ENCODE peak calls at places on chromosomes 12 and 14, in ten cellular contexts. D, K, C, P, G, T, O, S, Q and B are unnamed samples.

GRCh38 chr14:104749958-104750529 is 2.9 kb upstream of the SIVA1 start:
- DNase-seq in D (no peak), K (no peak), C (no peak), P (no peak), G (no peak), T (no peak), O (no peak), S (no peak), Q (no peak), B (no peak)

GRCh38 chr14:95507174-95507573 is 9.3 kb downstream of the SYNE3 start:
- DNase-seq in D (peak; percentile 97), K (peak; percentile 41), C (peak; percentile 95), P (peak; percentile 88), G (peak; percentile 75), T (peak; percentile 81), O (peak; percentile 74), S (peak; percentile 71), Q (peak; percentile 89), B (peak; percentile 65)

GRCh38 chr12:43579240-43579639 is 27.2 kb upstream of the ADAMTS20 start:
- DNase-seq in D (no peak), K (no peak), C (no peak), P (no peak), G (no peak), T (no peak), O (no peak), S (no peak), Q (no peak), B (no peak)

GRCh38 chr12:105773501-105773900 is 365.3 kb downstream of the NUAK1 start:
- DNase-seq in D (no peak), K (no peak), C (no peak), P (no peak), G (peak; percentile 75), T (no peak), O (peak; percentile 28), S (no peak), Q (no peak), B (no peak)

GRCh38 chr12:5200276-5201087 is 156.8 kb downstream of the KCNA5 start:
- DNase-seq in D (no peak), K (peak; percentile 16), C (no peak), P (no peak), G (peak; percentile 14), T (no peak), O (peak; percentile 16), S (peak; percentile 41), Q (no peak), B (no peak)

GRCh38 chr14:33460119-33460518 is 490.8 kb downstream of the EGLN3 start:
- DNase-seq in D (no peak), K (no peak), C (no peak), P (peak; percentile 70), G (no peak), T (no peak), O (no peak), S (no peak), Q (no peak), B (no peak)

GRCh38 chr14:102922490-102923200 is at the start of gene AMN:
- DNase-seq in D (peak; percentile 21), K (no peak), C (no peak), P (no peak), G (no peak), T (no peak), O (no peak), S (no peak), Q (no peak), B (no peak)

GRCh38 chr14:52902971-52903385 is 47.9 kb downstream of the FERMT2 start:
- DNase-seq in D (peak; percentile 61), K (no peak), C (peak; percentile 56), P (no peak), G (no peak), T (no peak), O (no peak), S (no peak), Q (no peak), B (no peak)

GRCh38 chr12:67853204-67853603 is 136.0 kb upstream of the IFNG-AS1 start:
- DNase-seq in D (peak; percentile 58), K (no peak), C (peak; percentile 69), P (no peak), G (no peak), T (no peak), O (no peak), S (no peak), Q (no peak), B (no peak)

GRCh38 chr12:105804591-105805265 is 334.0 kb downstream of the NUAK1 start:
- DNase-seq in D (no peak), K (no peak), C (no peak), P (no peak), G (no peak), T (no peak), O (no peak), S (no peak), Q (no peak), B (no peak)

GRCh38 chr14:74793506-74794155 is 30.5 kb downstream of the YLPM1 start:
- DNase-seq in D (peak; percentile 25), K (no peak), C (no peak), P (no peak), G (no peak), T (no peak), O (no peak), S (no peak), Q (no peak), B (no peak)

GRCh38 chr12:56833780-56834179 is 70.7 kb downstream of the HSD17B6 start:
- DNase-seq in D (no peak), K (no peak), C (no peak), P (no peak), G (peak; percentile 46), T (no peak), O (no peak), S (no peak), Q (no peak), B (no peak)

GRCh38 chr14:76456200-76456599 is 80.3 kb downstream of the ESRRB start:
- DNase-seq in D (peak; percentile 46), K (no peak), C (no peak), P (no peak), G (peak; percentile 16), T (no peak), O (no peak), S (peak; percentile 12), Q (no peak), B (no peak)

GRCh38 chr14:76080009-76080408 is 71.7 kb upstream of the GPATCH2L start:
- DNase-seq in D (no peak), K (no peak), C (no peak), P (no peak), G (no peak), T (no peak), O (no peak), S (no peak), Q (no peak), B (no peak)

GRCh38 chr14:52119030-52119429 is 50.2 kb upstream of the NID2 start:
- DNase-seq in D (no peak), K (peak; percentile 65), C (no peak), P (no peak), G (no peak), T (no peak), O (no peak), S (peak; percentile 73), Q (no peak), B (no peak)

GRCh38 chr14:73502017-73502619 is 11.4 kb downstream of the RIOX1 start:
- DNase-seq in D (peak; percentile 44), K (no peak), C (no peak), P (no peak), G (no peak), T (no peak), O (no peak), S (no peak), Q (no peak), B (no peak)

GRCh38 chr14:73503648-73504047 is 12.9 kb downstream of the RIOX1 start:
- DNase-seq in D (no peak), K (no peak), C (peak; percentile 75), P (no peak), G (no peak), T (no peak), O (no peak), S (no peak), Q (no peak), B (no peak)

GRCh38 chr14:73494593-73494992 is 3.9 kb downstream of the RIOX1 start:
- DNase-seq in D (no peak), K (no peak), C (no peak), P (peak; percentile 38), G (no peak), T (no peak), O (no peak), S (no peak), Q (no peak), B (no peak)

DNA sequence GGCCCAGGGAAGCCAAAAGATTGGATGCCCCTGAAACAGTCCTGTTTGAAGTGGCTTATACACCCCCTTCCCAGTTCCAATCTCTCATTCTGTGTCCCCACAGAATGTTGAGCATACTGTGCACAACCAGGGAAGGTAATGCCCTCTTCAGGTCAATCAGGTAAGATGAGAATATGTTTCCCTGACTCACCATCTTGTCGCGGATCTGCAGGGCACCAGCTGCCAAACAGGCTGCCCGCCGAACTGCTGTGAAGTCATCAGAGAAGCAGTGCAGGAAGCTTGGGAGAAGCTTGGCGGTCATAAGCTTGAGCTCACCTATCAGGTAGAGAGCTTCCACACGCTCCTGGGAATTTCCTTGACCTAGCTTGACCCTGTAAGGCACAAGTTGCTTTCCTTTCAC is 9.6 kb downstream of the RIOX1 start:
- DNase-seq in D (no peak), K (no peak), C (no peak), P (no peak), G (no peak), T (no peak), O (no peak), S (peak; percentile 19), Q (no peak), B (no peak)
- TF ChIP-seq CTCF in D (no peak), K (no peak), C (no peak), P (no peak), G (no peak), T (no peak), O (no peak), S (no peak), Q (no peak), B (no peak)

DNA sequence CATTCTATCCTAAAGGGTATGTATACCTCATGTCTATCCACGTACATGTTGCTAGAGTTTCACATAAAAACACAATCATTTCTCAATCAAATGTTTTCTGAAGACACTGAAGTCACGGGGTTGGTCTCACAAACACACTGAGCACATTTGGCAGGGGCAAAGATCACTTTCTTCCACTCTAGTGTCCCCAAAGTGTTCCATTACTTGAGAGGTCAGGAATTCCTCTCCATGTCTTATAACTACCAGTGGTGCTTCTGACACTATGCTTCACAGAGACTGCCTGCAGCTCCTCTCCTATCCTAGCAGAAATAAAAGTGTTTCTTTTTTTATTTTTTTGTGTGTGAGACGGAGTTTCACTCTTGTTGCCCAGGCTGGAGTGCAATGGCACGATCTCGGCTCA is 19.1 kb downstream of the ZFYVE1 start:
- DNase-seq in D (no peak), K (no peak), C (no peak), P (no peak), G (peak; percentile 71), T (no peak), O (no peak), S (no peak), Q (no peak), B (no peak)
- H3K4me1 ChIP-seq in D (peaks cover 5% of the 10 kb centered on the region), K (no peaks in the 10 kb centered on the region), C (no peaks in the 10 kb centered on the region), P (peaks cover 28% of the 10 kb centered on the region), G (peaks cover 48% of the 10 kb centered on the region), T (peaks cover 3% of the 10 kb centered on the region), O (peaks cover 7% of the 10 kb centered on the region), S (peaks cover 20% of the 10 kb centered on the region), Q (peaks cover 23% of the 10 kb centered on the region), B (no peaks in the 10 kb centered on the region)

GRCh38 chr14:99202516-99202915 is 69.5 kb downstream of the BCL11B start:
- DNase-seq in D (no peak), K (no peak), C (no peak), P (no peak), G (no peak), T (no peak), O (no peak), S (no peak), Q (no peak), B (no peak)
- H3K36me3 ChIP-seq in D (no peaks in the 10 kb centered on the region), K (no peaks in the 10 kb centered on the region), C (no peaks in the 10 kb centered on the region), P (no peaks in the 10 kb centered on the region), G (no peaks in the 10 kb centered on the region), T (no peaks in the 10 kb centered on the region), O (no peaks in the 10 kb centered on the region), S (no peaks in the 10 kb centered on the region), Q (no peaks in the 10 kb centered on the region), B (no peaks in the 10 kb centered on the region)

GRCh38 chr12:104177663-104178501 is 37.7 kb upstream of the TXNRD1 start:
- DNase-seq in D (peak; percentile 100), K (peak; percentile 40), C (peak; percentile 98), P (peak; percentile 97), G (peak; percentile 20), T (peak; percentile 61), O (peak; percentile 96), S (peak; percentile 68), Q (peak; percentile 92), B (peak; percentile 58)
- TF ChIP-seq CTCF in D (peak; percentile 48), K (no peak), C (peak; percentile 11), P (no peak), G (no peak), T (no peak), O (peak; percentile 40), S (no peak), Q (no peak), B (no peak)